ENCODE peak calls at places on chromosomes 16 and 17, in seven cellular contexts. E is neural progenitor cell, K is activated gamma-delta T cell, Z is frontal cortex, N is left lobe of liver, Y is dorsolateral prefrontal cortex, M is lower leg skin. A is an unnamed sample.

GRCh38 chr17:78012428-78012827 is 53.9 kb downstream of the TNRC6C start:
- DNase-seq in E (no peak), K (no peak), Z (no peak), N (no peak), Y (no peak), M (no peak), A (no peak)

GRCh38 chr17:79591695-79592094 is 19.2 kb downstream of the RBFOX3 start:
- DNase-seq in E (no peak), K (no peak), Z (no peak), N (no peak), Y (no peak), M (no peak), A (no peak)

GRCh38 chr16:19218581-19218980 is 50.5 kb downstream of the SYT17 start:
- DNase-seq in E (no peak), K (no peak), Z (no peak), N (no peak), Y (no peak), M (no peak), A (no peak)

GRCh38 chr16:4682616-4683254 is 10.6 kb upstream of the NUDT16L1 start:
- DNase-seq in E (peak), K (no peak), Z (peak), N (peak), Y (peak), M (no peak), A (no peak)

GRCh38 chr16:8816967-8817662 is 19.5 kb downstream of the PMM2 start:
- DNase-seq in E (no peak), K (no peak), Z (no peak), N (no peak), Y (no peak), M (no peak), A (no peak)

GRCh38 chr16:53745753-53746258 is 41.9 kb downstream of the FTO start:
- DNase-seq in E (no peak), K (no peak), Z (no peak), N (no peak), Y (no peak), M (no peak), A (no peak)

GRCh38 chr17:13931752-13932477 is 137.4 kb upstream of the COX10 start:
- DNase-seq in E (no peak), K (no peak), Z (no peak), N (no peak), Y (no peak), M (peak), A (no peak)

GRCh38 chr17:62797959-62798358 is 10.2 kb downstream of the MARCHF10 start:
- DNase-seq in E (no peak), K (no peak), Z (no peak), N (no peak), Y (no peak), M (no peak), A (no peak)

GRCh38 chr16:20300312-20301097 is 26.8 kb downstream of the GP2 start:
- DNase-seq in E (peak), K (no peak), Z (peak), N (peak), Y (no peak), M (no peak), A (peak)

GRCh38 chr17:51029568-51030463 is 90.9 kb downstream of the SPAG9 start:
- DNase-seq in E (no peak), K (no peak), Z (no peak), N (no peak), Y (no peak), M (no peak), A (no peak)

GRCh38 chr16:68396481-68396880 is 51.8 kb downstream of the SMPD3 start:
- DNase-seq in E (peak), K (no peak), Z (no peak), N (peak), Y (no peak), M (no peak), A (no peak)

GRCh38 chr17:50151937-50152547 is 1.6 kb upstream of the PPP1R9B start:
- DNase-seq in E (peak), K (no peak), Z (peak), N (peak), Y (peak), M (peak), A (peak)

GRCh38 chr16:70691223-70692129 is 5.6 kb upstream of the MTSS2 start:
- DNase-seq in E (peak), K (no peak), Z (peak), N (no peak), Y (no peak), M (peak), A (peak)

GRCh38 chr17:66760324-66760723 is 74.6 kb upstream of the CACNG5 start:
- DNase-seq in E (no peak), K (no peak), Z (no peak), N (no peak), Y (no peak), M (no peak), A (no peak)

GRCh38 chr17:74429604-74430384 is 2.1 kb upstream of the GPRC5C start:
- DNase-seq in E (peak), K (no peak), Z (no peak), N (peak), Y (no peak), M (no peak), A (no peak)

GRCh38 chr16:56349086-56349415 is 76.3 kb downstream of the AMFR start:
- DNase-seq in E (no peak), K (no peak), Z (no peak), N (no peak), Y (no peak), M (no peak), A (no peak)

GRCh38 chr17:42989726-42990652 is 8.2 kb upstream of the RPL27 start:
- DNase-seq in E (no peak), K (no peak), Z (no peak), N (no peak), Y (no peak), M (no peak), A (no peak)

GRCh38 chr16:85555549-85556455 is 57.3 kb upstream of the GSE1 start:
- DNase-seq in E (no peak), K (no peak), Z (no peak), N (no peak), Y (no peak), M (no peak), A (no peak)

GRCh38 chr16:15427648-15428239 is 6.6 kb upstream of the BMERB1 start:
- DNase-seq in E (peak), K (no peak), Z (peak), N (peak), Y (peak), M (peak), A (peak)

GRCh38 chr17:14470417-14470816 is 169.5 kb downstream of the HS3ST3B1 start:
- DNase-seq in E (no peak), K (no peak), Z (no peak), N (no peak), Y (no peak), M (no peak), A (no peak)

GRCh38 chr16:50338371-50339231 is 30.2 kb downstream of the BRD7 start:
- DNase-seq in E (no peak), K (no peak), Z (no peak), N (no peak), Y (no peak), M (no peak), A (no peak)

GRCh38 chr17:16962804-16963203 is 9.1 kb downstream of the TNFRSF13B start:
- DNase-seq in E (no peak), K (no peak), Z (no peak), N (no peak), Y (no peak), M (peak), A (no peak)

GRCh38 chr17:44198721-44199552 is 747 bp downstream of the ATXN7L3 start:
- DNase-seq in E (peak), K (peak), Z (peak), N (peak), Y (no peak), M (peak), A (no peak)

GRCh38 chr17:1469231-1469852 is 13.3 kb upstream of the CRK start:
- DNase-seq in E (peak), K (no peak), Z (peak), N (no peak), Y (no peak), M (no peak), A (no peak)

GRCh38 chr17:59675231-59675630 is 32.0 kb downstream of the PTRH2 start:
- DNase-seq in E (no peak), K (no peak), Z (no peak), N (no peak), Y (no peak), M (no peak), A (no peak)

GRCh38 chr17:80106176-80106575 is 4.8 kb downstream of the GAA start:
- DNase-seq in E (no peak), K (no peak), Z (no peak), N (no peak), Y (peak), M (peak), A (no peak)

GRCh38 chr17:67834634-67835033 is 9.3 kb downstream of the BPTF start:
- DNase-seq in E (no peak), K (no peak), Z (no peak), N (no peak), Y (no peak), M (no peak), A (no peak)

GRCh38 chr16:77037696-77038347 is 153.2 kb upstream of the MON1B start:
- DNase-seq in E (no peak), K (no peak), Z (no peak), N (no peak), Y (no peak), M (no peak), A (no peak)

A was measured in hippocampal formation.